ENCODE peak calls at places on chromosomes 2 and 18, in four cellular contexts. A, N, O and L are unnamed samples.

GRCh38 chr18:42290318-42291307 is 335.6 kb downstream of the PIK3C3 start:
- DNase-seq in O (no peak), A (no peak), N (no peak), L (no peak)

GRCh38 chr2:43458002-43458628 is 137.7 kb downstream of the THADA start:
- DNase-seq in A (peak; percentile 87), O (no peak), N (no peak), L (peak; percentile 68)

GRCh38 chr2:167196461-167197252 is 308.4 kb downstream of the XIRP2 start:
- DNase-seq in N (no peak), A (peak; percentile 59), O (no peak), L (no peak)

GRCh38 chr2:230864122-230864604 is 579 bp upstream of the ITM2C start:
- DNase-seq in N (no peak), A (no peak), O (no peak), L (no peak)

GRCh38 chr18:36179562-36180334 is 7.5 kb upstream of the MOCOS start:
- DNase-seq in O (no peak), A (peak; percentile 96), N (peak; percentile 61), L (no peak)

GRCh38 chr2:46460991-46461715 is 18.2 kb upstream of the TMEM247 start:
- DNase-seq in A (peak; percentile 65), N (peak; percentile 76), O (peak; percentile 39), L (peak; percentile 76)

GRCh38 chr2:112803691-112804521 is 19.6 kb upstream of the IL1A start:
- DNase-seq in O (no peak), A (peak; percentile 94), N (peak; percentile 43), L (peak; percentile 81)

GRCh38 chr2:112163541-112163981 is 25.4 kb downstream of the FBLN7 start:
- DNase-seq in A (no peak), O (no peak), N (no peak), L (no peak)

GRCh38 chr2:180012523-180012922 is 5.4 kb upstream of the CWC22 start:
- DNase-seq in N (no peak), A (peak; percentile 85), O (no peak), L (peak; percentile 16)

GRCh38 chr2:217444509-217444908 is 558.3 kb downstream of the TNS1 start:
- DNase-seq in O (no peak), N (no peak), A (no peak), L (no peak)

GRCh38 chr2:154452906-154453493 is 245.5 kb upstream of the KCNJ3 start:
- DNase-seq in A (no peak), N (no peak), O (peak; percentile 13), L (peak; percentile 33)

GRCh38 chr18:50578030-50578429 is 18.1 kb downstream of the MAPK4 start:
- DNase-seq in O (no peak), N (no peak), A (no peak), L (no peak)

GRCh38 chr2:121019756-121020155 is 265.2 kb downstream of the TFCP2L1 start:
- DNase-seq in O (no peak), A (no peak), N (no peak), L (no peak)

GRCh38 chr2:155846249-155846648 is 486.3 kb downstream of the NR4A2 start:
- DNase-seq in N (no peak), A (no peak), O (no peak), L (no peak)

GRCh38 chr2:155840661-155841060 is 491.9 kb downstream of the NR4A2 start:
- DNase-seq in N (no peak), A (no peak), O (no peak), L (no peak)

GRCh38 chr2:155844481-155844880 is 488.0 kb downstream of the NR4A2 start:
- DNase-seq in A (no peak), O (no peak), N (no peak), L (no peak)

GRCh38 chr2:155841442-155841841 is 491.1 kb downstream of the NR4A2 start:
- DNase-seq in O (no peak), N (no peak), A (no peak), L (no peak)

DNA sequence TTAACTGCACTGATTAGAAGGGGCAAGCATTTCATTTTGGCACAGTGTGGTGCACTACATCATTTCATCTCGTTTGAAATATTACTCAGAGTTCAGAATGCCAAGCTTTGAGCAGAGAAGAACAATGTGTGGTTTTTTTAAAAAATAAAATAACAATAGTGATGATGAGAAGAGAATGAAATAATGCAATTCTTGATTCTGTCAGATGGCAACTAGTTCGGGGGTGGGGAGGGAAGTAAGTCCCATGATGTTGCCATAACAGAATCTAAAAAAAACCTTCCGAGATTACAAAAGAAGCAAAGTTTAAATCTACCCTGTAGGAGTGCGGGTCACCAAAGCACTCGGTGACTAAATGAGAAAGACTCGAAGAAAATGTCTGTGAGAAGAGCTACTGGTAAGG is 490.4 kb downstream of the NR4A2 start:
- DNase-seq in A (no peak), O (no peak), N (no peak), L (no peak)
- TF ChIP-seq RAD21 in A (no peak), O (no peak), N (no peak), L (no peak)

GRCh38 chr2:96501471-96501874 is 3.7 kb downstream of the NEURL3 start:
- DNase-seq in O (peak; percentile 46), A (no peak), N (no peak), L (no peak)
- TF ChIP-seq ELK1 in O (no peak), A (no peak), N (no peak), L (no peak)

DNA sequence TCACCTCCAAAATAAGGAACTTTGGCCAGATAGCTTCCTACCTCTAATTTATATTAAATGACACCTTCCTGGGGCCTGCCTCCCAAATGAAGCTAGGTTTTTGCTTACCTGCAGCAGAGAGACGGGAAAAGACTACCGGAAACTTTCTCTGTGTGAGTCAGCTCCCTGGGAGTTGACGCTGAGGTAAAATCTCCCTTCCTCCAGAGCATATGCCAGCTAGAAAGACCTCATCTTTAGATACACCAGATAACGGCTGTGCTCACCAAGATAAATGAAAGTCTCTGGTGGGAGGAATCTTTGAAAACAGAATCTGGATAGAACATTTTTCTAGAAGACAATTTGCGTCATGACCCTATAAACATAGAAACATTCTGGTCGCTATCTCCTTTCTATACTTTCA is 99.7 kb upstream of the RFX8 start:
- DNase-seq in N (no peak), A (no peak), O (no peak), L (no peak)
- TF ChIP-seq RAD21 in N (no peak), A (no peak), O (no peak), L (no peak)

DNA sequence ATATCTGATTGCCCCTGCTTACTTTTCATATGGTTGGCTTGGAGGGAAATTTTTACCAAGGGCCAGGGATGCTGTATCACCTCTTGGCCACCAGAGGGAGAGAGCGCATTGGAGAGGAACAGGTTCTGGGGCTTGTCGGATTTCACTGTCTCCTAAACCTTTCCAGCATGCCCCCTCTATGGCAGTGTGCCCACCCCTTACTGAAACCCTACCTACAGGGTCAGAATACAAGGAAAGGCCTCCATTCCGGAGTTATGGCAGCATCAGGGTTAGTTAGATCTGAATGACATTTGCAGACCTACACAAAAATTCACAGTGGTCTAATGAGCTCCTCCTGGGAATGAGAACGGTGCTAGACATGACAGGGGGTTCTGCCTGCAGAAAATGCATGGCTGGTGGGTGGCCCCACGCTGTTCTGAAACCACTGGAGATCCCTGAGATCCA is 5.8 kb downstream of the SLC14A2 start:
- DNase-seq in A (peak; percentile 44), O (no peak), N (peak; percentile 54), L (peak; percentile 34)
- TF ChIP-seq ELK1 in A (no peak), O (no peak), N (no peak), L (no peak)

DNA sequence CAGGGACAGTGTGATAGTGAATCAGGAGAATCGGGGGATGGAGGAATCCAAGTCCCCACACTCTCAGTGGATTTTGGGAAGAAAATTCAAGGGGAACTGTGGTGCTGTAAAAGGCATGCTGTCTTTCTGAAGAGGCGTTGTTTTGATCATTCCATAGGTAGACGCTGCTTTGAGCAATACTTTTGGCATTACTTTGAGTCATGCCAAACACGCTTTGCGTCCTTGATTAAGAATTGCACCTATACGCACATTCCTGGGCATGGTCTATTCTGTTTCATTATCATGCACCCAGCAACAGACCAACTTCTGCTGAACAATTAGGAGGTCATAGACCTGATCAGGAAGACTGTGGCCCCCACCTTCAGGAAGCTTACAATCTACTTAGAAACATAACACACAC is 79.6 kb downstream of the POU3F3 start:
- DNase-seq in A (no peak), O (no peak), N (no peak), L (no peak)
- TF ChIP-seq RAD21 in A (no peak), O (no peak), N (no peak), L (no peak)

DNA sequence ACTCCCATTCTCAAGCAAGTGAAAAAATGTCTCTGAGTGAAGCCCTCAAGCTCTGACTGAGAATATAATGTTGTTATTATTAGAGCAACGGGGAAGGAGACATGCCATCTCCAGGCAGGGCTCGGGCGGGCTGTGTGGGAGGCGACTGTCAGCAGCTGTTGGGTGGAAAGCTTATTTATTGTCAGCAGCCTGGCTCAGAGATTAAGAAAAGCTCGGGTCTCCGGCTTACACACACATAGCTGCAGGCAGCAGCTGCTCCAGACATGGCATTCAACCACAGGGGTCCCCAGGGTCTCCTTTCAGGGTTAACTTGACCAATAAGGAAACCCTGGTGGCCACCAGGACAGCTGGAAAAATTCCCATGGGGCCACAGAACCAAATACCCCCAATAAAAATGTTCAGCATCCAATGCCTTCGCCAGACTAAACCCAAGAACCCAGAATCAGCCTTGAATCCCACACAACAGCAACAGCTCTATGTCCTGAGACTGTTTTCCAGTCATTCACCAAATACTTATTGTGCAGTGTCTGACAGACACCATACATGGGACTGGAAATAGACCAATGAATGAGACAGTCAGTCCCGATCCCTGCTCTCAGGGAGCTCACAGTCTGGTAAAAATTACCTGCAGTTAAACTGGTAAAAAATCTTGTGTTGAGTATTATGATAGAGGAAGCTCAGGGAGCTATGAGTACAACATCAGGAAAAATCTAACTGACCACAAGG is 70.5 kb upstream of the RTN4 start:
- DNase-seq in A (peak; percentile 60), N (peak; percentile 68), O (no peak), L (no peak)
- TF ChIP-seq ELK1 in A (no peak), N (no peak), O (no peak), L (no peak)

DNA sequence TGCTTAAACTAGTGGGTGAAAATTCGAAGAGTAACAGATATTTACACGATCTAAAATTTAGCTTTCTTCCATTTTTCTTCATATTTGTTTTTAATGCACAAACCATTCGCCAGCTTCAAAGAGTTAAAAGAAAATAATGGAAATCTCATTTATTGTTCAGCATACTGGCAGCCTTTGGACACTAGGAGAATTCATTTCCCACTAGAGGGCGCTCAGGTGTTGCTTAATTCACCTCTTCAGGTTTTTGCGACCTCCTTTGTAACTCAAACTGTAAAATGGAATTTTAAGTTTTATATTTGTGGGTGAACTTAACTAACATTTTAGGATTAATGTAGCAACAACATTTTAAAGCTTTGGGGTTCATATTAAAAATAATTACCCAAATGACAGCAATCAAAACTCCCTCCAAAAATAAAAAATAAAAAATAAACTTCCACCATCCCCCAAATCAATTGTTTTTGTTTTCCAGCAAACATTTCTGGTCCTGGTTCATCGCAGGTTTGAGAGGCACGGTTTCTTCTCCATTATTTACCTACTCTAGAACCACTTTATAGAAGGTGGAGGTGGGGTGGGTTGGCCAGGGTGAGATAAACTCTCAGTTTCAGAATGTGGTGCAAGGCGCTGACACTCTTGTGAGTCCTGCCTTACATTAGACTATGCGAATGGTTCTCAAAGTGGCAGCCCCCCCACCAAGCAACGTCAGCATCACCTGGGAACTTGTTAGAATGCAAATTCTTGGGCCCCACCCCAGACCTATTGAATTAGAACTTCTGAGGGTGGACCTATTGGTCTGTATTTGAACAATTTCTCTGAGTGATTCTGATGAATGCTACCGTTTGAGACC is 24.7 kb upstream of the PNPT1 start:
- DNase-seq in O (peak; percentile 7), A (peak; percentile 71), N (peak; percentile 56), L (peak; percentile 58)
- TF ChIP-seq RAD21 in O (peak; percentile 82), A (peak; percentile 91), N (peak; percentile 90), L (peak; percentile 98)